ENCODE peak calls at places on chromosomes 4 and X, in nine cellular contexts. W is BE2C; S is foreskin keratinocyte; H is neural crest cell; G is HEK293T; R is WERI-Rb-1; A is stimulated activated naive B cell treated with anti-CD40 and anti-IgM and Interleukin-4, amounts not matched to agents 10 μg/mL and 1 μg/mL and 100 μg/mL, for 72 hours; M is HS-5; Q is stimulated activated CD4-positive, alpha-beta T cell treated with anti-CD3 and anti-CD28 coated beads, Interleukin-1b, Interleukin-23, amount 100 ng/mL, for 24 hours. C is an unnamed sample.

GRCh38 chr4:170391066-170391754 is 301.5 kb upstream of the AADAT start:
- DNase-seq in W (no peak), M (peak), S (peak), Q (no peak), H (no peak), A (no peak), R (peak), G (no peak), C (peak)

GRCh38 chr4:15882675-15883086 is 55.9 kb downstream of the FGFBP1 start:
- DNase-seq in Q (peak), W (peak), G (peak), A (peak), M (peak), R (peak), H (peak), S (peak), C (peak)

GRCh38 chrX:9372866-9373265 is 92.0 kb upstream of the TBL1X start:
- DNase-seq in G (no peak), A (no peak), R (no peak), Q (no peak), S (no peak), W (no peak), H (no peak), M (no peak), C (no peak)

GRCh38 chr4:183478926-183479325 is 25.9 kb upstream of the ING2 start:
- DNase-seq in Q (no peak), A (no peak), R (no peak), H (no peak), S (no peak), W (no peak), M (no peak), G (no peak), C (no peak)

GRCh38 chr4:100372432-100372831 is 145.4 kb downstream of the EMCN start:
- DNase-seq in Q (no peak), H (no peak), W (peak), A (no peak), G (peak), R (peak), S (no peak), M (no peak), C (peak)

GRCh38 chr4:88818650-88819470 is 121.2 kb upstream of the NAP1L5 start:
- DNase-seq in S (peak), A (peak), H (no peak), M (no peak), W (peak), G (peak), Q (peak), R (peak), C (peak)

GRCh38 chrX:84219551-84219950 is 31.6 kb upstream of the RPS6KA6 start:
- DNase-seq in H (no peak), G (no peak), W (no peak), R (no peak), M (no peak), S (peak), Q (no peak), A (no peak), C (no peak)

GRCh38 chrX:39900788-39901170 is 197.0 kb downstream of the BCOR start:
- DNase-seq in Q (no peak), W (peak), H (no peak), M (no peak), S (no peak), R (peak), G (peak), A (no peak), C (no peak)

GRCh38 chr4:2929469-2929868 is 33.7 kb downstream of the NOP14 start:
- DNase-seq in R (no peak), H (no peak), W (no peak), Q (no peak), A (no peak), G (no peak), M (no peak), S (no peak), C (no peak)

GRCh38 chr4:126991965-126992364 is 640.8 kb upstream of the INTU start:
- DNase-seq in H (no peak), M (no peak), G (no peak), R (no peak), A (no peak), W (no peak), S (peak), Q (no peak), C (no peak)

GRCh38 chr4:2574863-2575262 is 38.4 kb downstream of the FAM193A start:
- DNase-seq in M (no peak), G (no peak), R (no peak), H (no peak), W (no peak), Q (no peak), S (no peak), A (no peak), C (no peak)

GRCh38 chr4:32226201-32226600 is 1506.0 kb downstream of the PCDH7 start:
- DNase-seq in G (no peak), W (no peak), A (no peak), S (peak), M (peak), H (no peak), R (no peak), Q (no peak), C (no peak)

GRCh38 chr4:38669233-38669632 is 5.2 kb downstream of the KLF3 start:
- DNase-seq in M (no peak), S (no peak), W (no peak), G (no peak), H (no peak), R (no peak), A (no peak), Q (no peak), C (no peak)

GRCh38 chr4:167238226-167238625 is 3.9 kb upstream of the SPOCK3 start:
- DNase-seq in R (no peak), A (no peak), W (no peak), G (no peak), S (no peak), M (no peak), H (no peak), Q (no peak), C (no peak)

GRCh38 chrX:118802857-118803256 is 20.8 kb upstream of the ZCCHC12 start:
- DNase-seq in W (no peak), G (no peak), H (no peak), M (no peak), A (no peak), Q (no peak), R (no peak), S (no peak), C (no peak)

GRCh38 chr4:17165256-17165655 is 266.8 kb upstream of the LDB2 start:
- DNase-seq in M (no peak), Q (no peak), G (no peak), A (no peak), H (no peak), R (no peak), S (no peak), W (no peak), C (no peak)

GRCh38 chr4:25662306-25662705 is 6.7 kb downstream of the SLC34A2 start:
- DNase-seq in M (no peak), H (no peak), W (no peak), Q (no peak), A (no peak), S (no peak), G (no peak), R (no peak), C (no peak)

GRCh38 chr4:129261584-129261983 is 165.6 kb downstream of the C4orf33 start:
- DNase-seq in A (no peak), W (peak), H (no peak), Q (no peak), G (no peak), S (no peak), R (no peak), M (no peak), C (no peak)

GRCh38 chrX:131955099-131955777 is 67.9 kb upstream of the STK26 start:
- DNase-seq in A (no peak), S (no peak), R (no peak), Q (no peak), G (no peak), W (no peak), H (no peak), M (no peak), C (no peak)

GRCh38 chr4:78644744-78645330 is 93.3 kb downstream of the ANXA3 start:
- DNase-seq in H (peak), W (peak), S (peak), Q (no peak), G (peak), R (peak), A (peak), M (no peak), C (peak)

GRCh38 chr4:138444260-138444659 is 202.1 kb upstream of the SLC7A11 start:
- DNase-seq in W (no peak), Q (no peak), H (no peak), R (no peak), G (no peak), M (no peak), S (no peak), A (no peak), C (no peak)

GRCh38 chrX:133869270-133869669 is 116.1 kb downstream of the GPC3 start:
- DNase-seq in A (no peak), S (no peak), Q (no peak), R (no peak), M (no peak), W (no peak), H (no peak), G (no peak), C (no peak)

C was measured in RWPE1.